ENCODE peak calls at places on chromosomes 1 and 21, in five cellular contexts. L is astrocyte; Q is CD4-positive, alpha-beta T cell; U is PC-9; S is A549. A is an unnamed sample.

GRCh38 chr21:15617968-15618367 is 111.8 kb upstream of the USP25 start:
- DNase-seq in U (peak), L (peak), S (no peak), Q (no peak), A (no peak)

GRCh38 chr1:64543831-64544230 is 73.9 kb downstream of the CACHD1 start:
- DNase-seq in L (peak), S (no peak), Q (no peak), U (no peak), A (no peak)

GRCh38 chr21:46092811-46093667 is 4.9 kb upstream of the COL6A2 start:
- DNase-seq in U (no peak), S (no peak), L (no peak), Q (no peak), A (no peak)

GRCh38 chr1:54461731-54462596 is 55.8 kb upstream of the SSBP3 start:
- DNase-seq in S (no peak), Q (no peak), L (no peak), U (no peak), A (no peak)

GRCh38 chr1:229230893-229231753 is 39.8 kb upstream of the RAB4A start:
- DNase-seq in U (peak), L (no peak), S (peak), Q (no peak), A (peak)

GRCh38 chr1:66747500-66747899 is 4.8 kb upstream of the DYNLT5 start:
- DNase-seq in Q (no peak), S (no peak), L (peak), U (no peak), A (no peak)

GRCh38 chr1:168252204-168252733 is 26.5 kb downstream of the SFT2D2 start:
- DNase-seq in S (no peak), L (no peak), U (no peak), Q (no peak), A (no peak)

GRCh38 chr1:24903955-24904730 is 25.9 kb downstream of the RUNX3 start:
- DNase-seq in L (no peak), S (no peak), Q (no peak), U (no peak), A (no peak)

GRCh38 chr1:223670458-223671159 is 5.1 kb upstream of the CAPN8 start:
- DNase-seq in U (peak), Q (no peak), S (peak), L (peak), A (peak)

GRCh38 chr21:27570306-27570868 is 603.5 kb upstream of the ADAMTS5 start:
- DNase-seq in L (peak), U (no peak), S (no peak), Q (no peak), A (no peak)

GRCh38 chr1:159921251-159921650 is 4.1 kb downstream of the TAGLN2 start:
- DNase-seq in S (no peak), L (peak), Q (no peak), U (no peak), A (no peak)

GRCh38 chr1:3599286-3599811 is 12.0 kb downstream of the MEGF6 start:
- DNase-seq in L (no peak), Q (no peak), S (no peak), U (no peak), A (no peak)

GRCh38 chr1:34500451-34500850 is 254.4 kb upstream of the GJB5 start:
- DNase-seq in Q (no peak), S (no peak), L (no peak), U (peak), A (peak)

GRCh38 chr1:69167876-69168275 is 399.8 kb upstream of the LRRC7 start:
- DNase-seq in U (no peak), S (no peak), L (peak), Q (no peak), A (no peak)

GRCh38 chr1:48003741-48004503 is 6.7 kb upstream of the TRABD2B start:
- DNase-seq in S (no peak), L (no peak), Q (no peak), U (no peak), A (peak)

GRCh38 chr1:56854521-56855099 is at the start of gene C8A:
- DNase-seq in U (no peak), Q (no peak), S (no peak), L (no peak), A (no peak)
- TF ChIP-seq CTCF in U (no peak), Q (no peak), S (no peak), L (no peak), A (no peak)

GRCh38 chr1:36122062-36122461 is 3.0 kb downstream of the COL8A2 start:
- DNase-seq in S (no peak), Q (no peak), L (no peak), U (no peak), A (no peak)
- TF ChIP-seq CTCF in S (no peak), Q (no peak), L (no peak), U (no peak), A (no peak)

GRCh38 chr1:42736571-42737200 is 3.4 kb downstream of the CLDN19 start:
- DNase-seq in S (no peak), U (no peak), L (no peak), Q (no peak), A (no peak)

GRCh38 chr1:42736152-42736551 is 3.9 kb downstream of the CLDN19 start:
- DNase-seq in S (peak), U (peak), L (no peak), Q (no peak), A (peak)

GRCh38 chr1:42737986-42738677 is 1.9 kb downstream of the CLDN19 start:
- DNase-seq in Q (no peak), L (no peak), S (no peak), U (no peak), A (no peak)

GRCh38 chr1:42738678-42739226 is 1.3 kb downstream of the CLDN19 start:
- DNase-seq in L (no peak), U (no peak), S (no peak), Q (no peak), A (no peak)

GRCh38 chr1:42737257-42737656 is 2.8 kb downstream of the CLDN19 start:
- DNase-seq in U (peak), S (no peak), Q (no peak), L (no peak), A (peak)
- TF ChIP-seq CTCF in U (no peak), S (no peak), Q (no peak), L (no peak), A (no peak)

DNA sequence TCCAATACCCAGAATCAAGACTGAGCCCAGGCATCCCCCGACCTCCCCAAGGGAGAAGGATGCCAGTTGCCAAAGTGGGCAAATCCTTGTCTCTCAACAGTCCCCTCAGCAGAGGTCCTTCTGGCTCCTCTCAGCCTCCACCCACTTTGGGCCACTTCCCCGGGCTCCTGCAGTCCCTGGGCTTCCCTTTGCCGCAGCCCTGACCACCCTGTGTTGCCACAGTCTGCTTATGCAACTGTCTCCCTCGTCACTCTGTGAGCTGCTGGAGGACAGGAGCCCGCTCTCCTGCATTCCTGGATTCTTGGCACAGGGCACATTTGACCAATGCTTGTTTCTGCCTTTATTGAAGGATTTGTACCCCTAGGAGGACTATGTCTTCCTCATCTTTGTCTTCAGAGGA is 2.9 kb upstream of the LRP8 start:
- DNase-seq in S (no peak), U (peak), Q (no peak), L (no peak), A (no peak)
- TF ChIP-seq CTCF in S (no peak), U (no peak), Q (no peak), L (no peak), A (no peak)

GRCh38 chr1:155859234-155859829 is at the start of gene SYT11:
- DNase-seq in U (peak), Q (peak), L (peak), S (peak), A (peak)
- TF ChIP-seq CTCF in U (no peak), Q (no peak), L (no peak), S (no peak), A (no peak)

GRCh38 chr1:222009105-222009730 is 267.3 kb upstream of the DUSP10 start:
- DNase-seq in Q (no peak), S (peak), U (peak), L (no peak), A (peak)
- TF ChIP-seq CTCF in Q (peak), S (peak), U (peak), L (peak), A (peak)

DNA sequence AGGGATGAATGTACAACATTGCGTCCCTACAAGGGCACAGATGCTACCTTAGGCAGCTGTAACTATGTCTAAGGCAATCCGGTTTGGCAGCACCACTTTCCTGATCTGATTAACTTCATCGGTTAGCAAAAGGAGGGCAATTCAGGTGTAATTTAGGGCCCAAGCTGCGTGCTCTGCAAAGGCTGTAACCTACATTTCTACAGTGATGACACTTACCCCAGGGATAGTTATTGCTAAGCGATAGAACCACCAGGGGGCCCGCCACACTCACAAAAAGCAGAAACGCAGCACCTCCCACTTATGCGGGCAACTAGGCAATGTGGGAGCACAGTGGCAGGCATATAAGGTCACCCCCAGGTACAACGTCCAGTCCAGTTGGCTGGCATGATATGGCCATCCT is 113.5 kb downstream of the GDAP2 start:
- DNase-seq in L (no peak), Q (no peak), U (no peak), S (no peak), A (no peak)
- TF ChIP-seq CTCF in L (no peak), Q (no peak), U (peak), S (peak), A (no peak)

DNA sequence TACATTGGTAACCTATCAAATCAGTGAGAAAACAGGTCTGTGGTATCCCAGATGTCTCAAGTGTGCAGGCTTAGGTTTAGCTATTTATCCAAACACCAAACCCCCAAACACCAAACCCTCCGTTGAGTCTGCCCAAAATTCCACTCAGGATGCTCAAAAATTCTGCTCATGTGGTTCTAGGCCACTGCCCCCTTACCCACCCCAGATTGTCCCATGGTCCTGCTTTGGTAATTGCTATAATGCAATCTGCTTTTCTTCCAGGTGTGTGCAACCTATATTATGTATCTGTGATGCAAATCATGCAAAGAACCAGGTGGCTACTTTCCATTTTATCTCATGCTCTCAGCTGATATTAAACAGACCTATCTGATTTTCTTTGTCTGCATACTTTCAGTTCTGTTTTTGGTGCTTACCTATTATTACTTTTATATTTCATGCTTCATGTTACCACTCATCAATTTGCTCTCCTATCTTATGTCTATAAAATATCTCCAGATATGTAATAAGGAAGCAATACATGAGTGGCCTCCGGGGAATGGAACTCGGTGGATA is 123.7 kb downstream of the TOMM20 start:
- DNase-seq in S (no peak), L (no peak), Q (no peak), U (no peak), A (no peak)
- TF ChIP-seq CTCF in S (no peak), L (no peak), Q (no peak), U (no peak), A (no peak)

A was measured in Calu3.